ENCODE peak calls at places on chromosome 10, in six cellular contexts. Q, S, W, Y, K and X are unnamed samples.

GRCh38 chr10:62382831-62383230 is 8.7 kb downstream of the ZNF365 start:
- DNase-seq in Y (no peak), W (no peak), Q (no peak), K (no peak), S (no peak), X (no peak)

GRCh38 chr10:66928000-66928770 is 2.3 kb downstream of the LRRTM3 start:
- DNase-seq in W (no peak), K (no peak), Q (no peak), S (peak), Y (peak), X (no peak)

GRCh38 chr10:4234661-4235060 is 449.7 kb upstream of the KLF6 start:
- DNase-seq in S (no peak), Y (no peak), K (no peak), W (no peak), Q (no peak), X (no peak)

GRCh38 chr10:131514454-131514853 is 202.9 kb upstream of the TCERG1L start:
- DNase-seq in W (no peak), S (peak), Y (no peak), K (no peak), Q (no peak), X (peak)

GRCh38 chr10:93554760-93555432 is 11.6 kb upstream of the FFAR4 start:
- DNase-seq in K (peak), S (peak), Y (peak), W (peak), Q (peak), X (peak)

GRCh38 chr10:35470535-35470934 is 134.2 kb downstream of the CCNY start:
- DNase-seq in S (no peak), Q (no peak), K (no peak), W (no peak), Y (no peak), X (no peak)

GRCh38 chr10:77205135-77205534 is 432.5 kb downstream of the KCNMA1 start:
- DNase-seq in S (no peak), K (no peak), Q (no peak), Y (no peak), W (no peak), X (no peak)

GRCh38 chr10:114009281-114009996 is 34.2 kb upstream of the ADRB1 start:
- DNase-seq in Q (no peak), Y (no peak), S (peak), K (no peak), W (no peak), X (peak)

GRCh38 chr10:17387861-17388503 is 66.4 kb downstream of the ST8SIA6 start:
- DNase-seq in S (no peak), W (no peak), K (no peak), Y (no peak), Q (no peak), X (no peak)

GRCh38 chr10:61486738-61487396 is 33.7 kb upstream of the TMEM26 start:
- DNase-seq in Q (no peak), W (no peak), K (no peak), S (peak), Y (no peak), X (no peak)

GRCh38 chr10:131928248-131929095 is 27.7 kb downstream of the PPP2R2D start:
- DNase-seq in Q (peak), W (no peak), S (peak), Y (no peak), K (no peak), X (peak)

GRCh38 chr10:52573347-52573746 is 199.2 kb downstream of the MBL2 start:
- DNase-seq in K (no peak), W (no peak), Y (no peak), Q (no peak), S (no peak), X (peak)

GRCh38 chr10:104666106-104666505 is 25.0 kb downstream of the SORCS3 start:
- DNase-seq in S (no peak), W (no peak), K (no peak), Y (no peak), Q (no peak), X (no peak)

GRCh38 chr10:14185501-14186045 is 145.2 kb downstream of the FRMD4A start:
- DNase-seq in Q (peak), S (peak), K (no peak), Y (no peak), W (no peak), X (peak)

GRCh38 chr10:59839576-59839975 is 66.8 kb downstream of the CCDC6 start:
- DNase-seq in S (peak), W (no peak), K (no peak), Y (no peak), Q (no peak), X (peak)

GRCh38 chr10:90872648-90873020 is 860 bp downstream of the RPP30 start:
- DNase-seq in K (no peak), S (no peak), Y (no peak), W (no peak), Q (no peak), X (peak)

GRCh38 chr10:29688230-29688634 is 53.5 kb upstream of the SVIL start:
- DNase-seq in S (peak), Y (peak), Q (no peak), K (no peak), W (no peak), X (peak)

GRCh38 chr10:22022257-22023051 is 18.9 kb upstream of the DNAJC1 start:
- DNase-seq in S (no peak), Y (no peak), Q (peak), K (peak), W (no peak), X (no peak)

GRCh38 chr10:37390901-37391300 is 265.5 kb downstream of the ANKRD30A start:
- DNase-seq in Y (no peak), W (no peak), K (no peak), Q (no peak), S (no peak), X (no peak)

GRCh38 chr10:14507156-14507555 is 176.4 kb upstream of the FRMD4A start:
- DNase-seq in K (no peak), W (no peak), Q (peak), Y (peak), S (no peak), X (no peak)

GRCh38 chr10:35882422-35883150 is 240.5 kb upstream of the FZD8 start:
- DNase-seq in K (no peak), Q (no peak), W (no peak), Y (no peak), S (no peak), X (no peak)